ENCODE peak calls at places on chromosomes 13 and 19, in four cellular contexts. One of them, this sample, is unnamed.

GRCh38 chr19:39729594-39729993 is 8.2 kb downstream of the CLC start:
- DNase-seq in GM23338: no peak
- DNase-seq in putamen: no peak
- DNase-seq in fibroblast of pulmonary artery: no peak
- DNase-seq in this sample: no peak

GRCh38 chr13:51451467-51452390 is 1.1 kb downstream of the INTS6 start:
- DNase-seq in putamen: peak
- DNase-seq in fibroblast of pulmonary artery: peak
- DNase-seq in GM23338: peak
- DNase-seq in this sample: peak

GRCh38 chr13:27302643-27303262 is 32.1 kb downstream of the RASL11A start:
- DNase-seq in putamen: no peak
- DNase-seq in fibroblast of pulmonary artery: no peak
- DNase-seq in GM23338: no peak
- DNase-seq in this sample: no peak

GRCh38 chr13:107678075-107678689 is 537.2 kb downstream of the LIG4 start:
- DNase-seq in fibroblast of pulmonary artery: no peak
- DNase-seq in putamen: no peak
- DNase-seq in GM23338: peak
- DNase-seq in this sample: no peak

GRCh38 chr19:14156122-14156521 is 19.7 kb upstream of the ASF1B start:
- DNase-seq in fibroblast of pulmonary artery: no peak
- DNase-seq in putamen: no peak
- DNase-seq in GM23338: no peak
- DNase-seq in this sample: no peak

GRCh38 chr13:101231751-101232428 is 184.4 kb downstream of the NALCN start:
- DNase-seq in GM23338: no peak
- DNase-seq in putamen: no peak
- DNase-seq in fibroblast of pulmonary artery: no peak
- DNase-seq in this sample: no peak

GRCh38 chr13:50919291-50919690 is 9.7 kb downstream of the RNASEH2B start:
- DNase-seq in putamen: no peak
- DNase-seq in fibroblast of pulmonary artery: no peak
- DNase-seq in GM23338: no peak
- DNase-seq in this sample: no peak

GRCh38 chr13:111518161-111518791 is 197.8 kb downstream of the TEX29 start:
- DNase-seq in GM23338: peak
- DNase-seq in putamen: no peak
- DNase-seq in fibroblast of pulmonary artery: no peak
- DNase-seq in this sample: no peak

GRCh38 chr19:16830679-16831078 is 1.5 kb downstream of the SIN3B start:
- DNase-seq in putamen: no peak
- DNase-seq in GM23338: no peak
- DNase-seq in fibroblast of pulmonary artery: peak
- DNase-seq in this sample: no peak

GRCh38 chr19:52749780-52750179 is 14.9 kb upstream of the ZNF611 start:
- DNase-seq in fibroblast of pulmonary artery: no peak
- DNase-seq in GM23338: no peak
- DNase-seq in putamen: no peak
- DNase-seq in this sample: no peak

GRCh38 chr19:21569497-21569870 is 64.1 kb downstream of the ZNF429 start:
- DNase-seq in fibroblast of pulmonary artery: no peak
- DNase-seq in GM23338: no peak
- DNase-seq in putamen: no peak
- DNase-seq in this sample: peak

GRCh38 chr19:15194938-15195337 is 5.9 kb downstream of the NOTCH3 start:
- DNase-seq in putamen: no peak
- DNase-seq in fibroblast of pulmonary artery: peak
- DNase-seq in GM23338: no peak
- DNase-seq in this sample: peak

GRCh38 chr13:33106656-33107402 is 90.6 kb downstream of the KL start:
- DNase-seq in GM23338: no peak
- DNase-seq in putamen: no peak
- DNase-seq in fibroblast of pulmonary artery: no peak
- DNase-seq in this sample: no peak

GRCh38 chr19:10010247-10010691 is at the start of gene COL5A3:
- DNase-seq in fibroblast of pulmonary artery: peak
- DNase-seq in putamen: no peak
- DNase-seq in GM23338: peak
- DNase-seq in this sample: peak

GRCh38 chr19:4913996-4914735 is 4.9 kb downstream of the UHRF1 start:
- DNase-seq in putamen: no peak
- DNase-seq in fibroblast of pulmonary artery: no peak
- DNase-seq in GM23338: no peak
- DNase-seq in this sample: no peak

GRCh38 chr13:105929486-105929885 is 606.0 kb downstream of the EFNB2 start:
- DNase-seq in GM23338: no peak
- DNase-seq in fibroblast of pulmonary artery: no peak
- DNase-seq in putamen: no peak
- DNase-seq in this sample: no peak

GRCh38 chr13:46523972-46524737 is 28.8 kb upstream of the LRCH1 start:
- DNase-seq in putamen: peak
- DNase-seq in fibroblast of pulmonary artery: peak
- DNase-seq in GM23338: no peak
- DNase-seq in this sample: no peak

GRCh38 chr13:47858678-47859050 is 142.4 kb downstream of the SUCLA2 start:
- DNase-seq in fibroblast of pulmonary artery: peak
- DNase-seq in GM23338: no peak
- DNase-seq in putamen: no peak
- DNase-seq in this sample: no peak

GRCh38 chr13:99320693-99321481 is 13.7 kb upstream of the GPR183 start:
- DNase-seq in putamen: no peak
- DNase-seq in GM23338: no peak
- DNase-seq in fibroblast of pulmonary artery: peak
- DNase-seq in this sample: no peak

GRCh38 chr13:46622013-46622917 is 69.3 kb downstream of the LRCH1 start:
- DNase-seq in putamen: no peak
- DNase-seq in fibroblast of pulmonary artery: no peak
- DNase-seq in GM23338: no peak
- DNase-seq in this sample: no peak

GRCh38 chr19:17610384-17610783 is 54.9 kb downstream of the COLGALT1 start:
- DNase-seq in fibroblast of pulmonary artery: peak
- DNase-seq in GM23338: peak
- DNase-seq in putamen: no peak
- DNase-seq in this sample: no peak

GRCh38 chr13:76646946-76647345 is 239.3 kb downstream of the KCTD12 start:
- DNase-seq in fibroblast of pulmonary artery: no peak
- DNase-seq in GM23338: no peak
- DNase-seq in putamen: no peak
- DNase-seq in this sample: no peak

GRCh38 chr13:40789275-40790231 is at the start of gene SLC25A15:
- DNase-seq in GM23338: peak
- DNase-seq in fibroblast of pulmonary artery: peak
- DNase-seq in putamen: peak
- DNase-seq in this sample: peak

GRCh38 chr13:87678353-87678752 is 7.2 kb downstream of the SLITRK5 start:
- DNase-seq in fibroblast of pulmonary artery: no peak
- DNase-seq in putamen: no peak
- DNase-seq in GM23338: no peak
- DNase-seq in this sample: no peak

GRCh38 chr13:25574437-25575426 is 203.0 kb downstream of the ATP8A2 start:
- DNase-seq in GM23338: peak
- DNase-seq in putamen: peak
- DNase-seq in fibroblast of pulmonary artery: peak
- DNase-seq in this sample: no peak

GRCh38 chr13:45046445-45046844 is 57.1 kb downstream of the GPALPP1 start:
- DNase-seq in putamen: no peak
- DNase-seq in fibroblast of pulmonary artery: no peak
- DNase-seq in GM23338: peak
- DNase-seq in this sample: no peak

GRCh38 chr13:77571956-77572355 is 36.5 kb downstream of the SCEL start:
- DNase-seq in putamen: peak
- DNase-seq in GM23338: peak
- DNase-seq in fibroblast of pulmonary artery: no peak
- DNase-seq in this sample: no peak

GRCh38 chr19:20167020-20167644 is at the start of gene ZNF486:
- DNase-seq in putamen: peak
- DNase-seq in GM23338: peak
- DNase-seq in fibroblast of pulmonary artery: peak
- DNase-seq in this sample: peak

GRCh38 chr13:95552539-95553270 is at the start of gene CLDN10:
- DNase-seq in putamen: no peak
- DNase-seq in fibroblast of pulmonary artery: no peak
- DNase-seq in GM23338: peak
- DNase-seq in this sample: no peak

GRCh38 chr19:30046522-30046921 is 104.5 kb downstream of the URI1 start:
- DNase-seq in GM23338: peak
- DNase-seq in putamen: peak
- DNase-seq in fibroblast of pulmonary artery: peak
- DNase-seq in this sample: no peak

GRCh38 chr13:32468502-32469147 is 40.7 kb upstream of the N4BP2L1 start:
- DNase-seq in GM23338: no peak
- DNase-seq in fibroblast of pulmonary artery: peak
- DNase-seq in putamen: no peak
- DNase-seq in this sample: no peak

GRCh38 chr13:49502954-49503353 is 7.2 kb downstream of the PHF11 start:
- DNase-seq in putamen: no peak
- DNase-seq in fibroblast of pulmonary artery: peak
- DNase-seq in GM23338: no peak
- DNase-seq in this sample: no peak

GRCh38 chr13:93824286-93824685 is 597.7 kb downstream of the GPC6 start:
- DNase-seq in GM23338: no peak
- DNase-seq in fibroblast of pulmonary artery: no peak
- DNase-seq in putamen: no peak
- DNase-seq in this sample: no peak

GRCh38 chr19:18526316-18526715 is 4.4 kb upstream of the ELL start:
- DNase-seq in putamen: no peak
- DNase-seq in fibroblast of pulmonary artery: no peak
- DNase-seq in GM23338: no peak
- DNase-seq in this sample: no peak

GRCh38 chr13:41111454-41111853 is 21.1 kb downstream of the KBTBD6 start:
- DNase-seq in fibroblast of pulmonary artery: peak
- DNase-seq in GM23338: no peak
- DNase-seq in putamen: no peak
- DNase-seq in this sample: no peak

GRCh38 chr13:95494082-95494681 is 58.3 kb upstream of the CLDN10 start:
- DNase-seq in GM23338: peak
- DNase-seq in fibroblast of pulmonary artery: peak
- DNase-seq in putamen: peak
- DNase-seq in this sample: no peak

GRCh38 chr13:42702726-42703125 is 78.7 kb upstream of the FAM216B start:
- DNase-seq in putamen: no peak
- DNase-seq in GM23338: no peak
- DNase-seq in fibroblast of pulmonary artery: peak
- DNase-seq in this sample: no peak

GRCh38 chr13:34459856-34460255 is 482.2 kb upstream of the NBEA start:
- DNase-seq in GM23338: no peak
- DNase-seq in putamen: no peak
- DNase-seq in fibroblast of pulmonary artery: no peak
- DNase-seq in this sample: no peak